ENCODE peak calls at places on chromosomes 6 and 20, in seven cellular contexts. F, I, S, D, A, J and V are unnamed samples. For H3K9me3, the result is how much of the 10 kb centered on the place peaks cover.

GRCh38 chr20:38139919-38140753 is 24.9 kb downstream of the TGM2 start:
- DNase-seq in F (no peak), I (no peak), S (no peak), D (peak), A (no peak), J (peak), V (peak)

GRCh38 chr20:37880726-37881591 is 22.0 kb upstream of the VSTM2L start:
- DNase-seq in F (no peak), I (no peak), S (no peak), D (no peak), A (no peak), J (peak), V (peak)

GRCh38 chr20:56628873-56629463 is at the start of gene TFAP2C:
- DNase-seq in F (peak), I (peak), S (peak), D (peak), A (no peak), J (peak), V (peak)

GRCh38 chr6:107730106-107730505 is 94.0 kb downstream of the SCML4 start:
- DNase-seq in F (no peak), I (no peak), S (no peak), D (no peak), A (no peak), J (no peak), V (peak)

GRCh38 chr6:168319279-168320051 is at the start of gene DACT2:
- DNase-seq in F (peak), I (no peak), S (no peak), D (no peak), A (no peak), J (no peak), V (no peak)

GRCh38 chr6:3280091-3280490 is 21.3 kb downstream of the PSMG4 start:
- DNase-seq in F (no peak), I (no peak), S (no peak), D (no peak), A (no peak), J (no peak), V (no peak)

GRCh38 chr6:11815231-11815630 is 36.6 kb upstream of the ADTRP start:
- DNase-seq in F (peak), I (no peak), S (no peak), D (no peak), A (no peak), J (no peak), V (no peak)

GRCh38 chr6:113854531-113855499 is 2.3 kb upstream of the MARCKS start:
- DNase-seq in F (peak), I (peak), S (peak), D (peak), A (no peak), J (peak), V (peak)

GRCh38 chr6:106974999-106975698 is 620 bp upstream of the CD24 start:
- DNase-seq in F (peak), I (peak), S (peak), D (peak), A (no peak), J (peak), V (peak)

GRCh38 chr6:51028271-51028670 is 209.6 kb downstream of the TFAP2B start:
- DNase-seq in F (no peak), I (no peak), S (no peak), D (no peak), A (peak), J (no peak), V (no peak)

GRCh38 chr6:152642578-152643375 is 5.6 kb upstream of the SYNE1 start:
- DNase-seq in F (peak), I (no peak), S (peak), D (peak), A (peak), J (peak), V (peak)

GRCh38 chr20:4633780-4634179 is 87.9 kb upstream of the PRND start:
- DNase-seq in F (no peak), I (no peak), S (no peak), D (no peak), A (no peak), J (no peak), V (peak)

GRCh38 chr6:32718879-32719278 is 22.3 kb upstream of the HLA-DQA2 start:
- DNase-seq in F (no peak), I (no peak), S (no peak), D (no peak), A (no peak), J (no peak), V (no peak)

GRCh38 chr20:43937586-43937985 is 22.9 kb downstream of the TOX2 start:
- DNase-seq in F (no peak), I (no peak), S (no peak), D (no peak), A (no peak), J (no peak), V (no peak)

GRCh38 chr20:63317601-63318291 is 24.8 kb downstream of the COL20A1 start:
- DNase-seq in F (no peak), I (no peak), S (no peak), D (no peak), A (no peak), J (no peak), V (no peak)

GRCh38 chr6:151325075-151326050 is 66.0 kb downstream of the ZBTB2 start:
- DNase-seq in F (peak), I (peak), S (peak), D (peak), A (no peak), J (peak), V (peak)

GRCh38 chr20:768426-768978 is at the start of gene SLC52A3:
- DNase-seq in F (peak), I (peak), S (peak), D (peak), A (no peak), J (peak), V (peak)

GRCh38 chr6:31898200-31899011 is 908 bp upstream of the EHMT2 start:
- DNase-seq in F (peak), I (no peak), S (peak), D (peak), A (no peak), J (peak), V (peak)

DNA sequence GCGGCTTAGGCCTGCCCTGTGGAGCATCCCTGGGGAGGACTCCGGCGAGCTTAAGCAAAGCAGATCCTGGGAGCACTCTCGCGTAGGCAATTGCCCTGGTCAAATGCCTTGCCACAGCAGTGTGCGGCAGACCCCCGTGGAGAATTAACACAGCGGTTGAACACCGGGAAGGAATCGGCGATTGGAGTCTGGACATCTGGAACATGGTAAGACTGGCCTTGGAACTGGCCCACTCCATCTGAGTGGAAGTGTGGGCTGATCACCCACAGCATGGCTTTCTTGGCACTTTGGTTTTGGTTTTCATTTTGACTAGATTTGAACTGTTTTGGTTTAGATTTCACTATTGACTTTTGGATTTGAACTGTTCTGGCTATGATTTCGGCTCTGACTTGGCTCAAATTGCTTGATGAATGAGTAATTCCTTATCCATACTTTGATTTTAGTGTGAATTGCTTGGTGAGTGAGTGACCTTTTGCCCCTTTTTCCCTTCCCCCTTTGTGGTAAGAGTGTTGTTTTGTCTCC is 300.7 kb downstream of the RNGTT start:
- DNase-seq in F (no peak), I (no peak), S (no peak), D (no peak), A (no peak), J (no peak), V (no peak)
- H3K9me3 ChIP-seq in F (under half), I (half or more), S (under half), D (under half), A (under half), J (under half), V (under half)

GRCh38 chr6:170048615-170049256 is 242.1 kb downstream of the DLL1 start:
- DNase-seq in F (no peak), I (peak), S (no peak), D (peak), A (no peak), J (peak), V (no peak)

GRCh38 chr6:170045563-170045960 is 245.3 kb downstream of the DLL1 start:
- DNase-seq in F (no peak), I (no peak), S (no peak), D (no peak), A (no peak), J (no peak), V (no peak)

GRCh38 chr6:170047813-170048212 is 243.1 kb downstream of the DLL1 start:
- DNase-seq in F (no peak), I (peak), S (no peak), D (no peak), A (no peak), J (peak), V (no peak)

GRCh38 chr6:170045981-170046667 is 244.8 kb downstream of the DLL1 start:
- DNase-seq in F (no peak), I (no peak), S (no peak), D (no peak), A (no peak), J (no peak), V (no peak)

GRCh38 chr6:170046786-170047626 is 243.9 kb downstream of the DLL1 start:
- DNase-seq in F (no peak), I (peak), S (no peak), D (no peak), A (no peak), J (no peak), V (no peak)
- H3K9me3 ChIP-seq in F (under half), I (under half), S (under half), D (under half), A (under half), J (under half), V (under half)

DNA sequence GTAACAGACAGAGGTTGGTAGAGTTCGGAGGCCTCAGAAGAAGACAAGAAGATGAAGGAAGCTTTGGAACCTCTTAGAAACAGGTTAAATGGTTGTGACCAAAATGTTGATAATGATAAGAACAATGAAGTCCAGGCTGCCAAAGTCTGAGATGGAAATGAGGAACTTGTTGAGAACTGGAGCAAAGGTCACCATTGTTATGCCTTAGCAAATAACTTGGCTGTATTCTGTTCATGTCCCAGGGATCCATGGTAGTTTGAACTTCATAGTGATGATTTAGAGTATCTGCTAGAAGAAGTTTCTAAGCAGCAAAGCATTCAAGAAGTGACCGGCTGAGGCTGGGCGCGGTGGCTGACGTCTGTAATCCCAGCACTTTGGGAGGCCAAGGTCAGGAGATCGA is 11.1 kb upstream of the LSM14B start:
- DNase-seq in F (no peak), I (no peak), S (no peak), D (no peak), A (no peak), J (no peak), V (peak)
- H3K9me3 ChIP-seq in F (half or more), I (half or more), S (under half), D (under half), A (under half), J (under half), V (under half)

DNA sequence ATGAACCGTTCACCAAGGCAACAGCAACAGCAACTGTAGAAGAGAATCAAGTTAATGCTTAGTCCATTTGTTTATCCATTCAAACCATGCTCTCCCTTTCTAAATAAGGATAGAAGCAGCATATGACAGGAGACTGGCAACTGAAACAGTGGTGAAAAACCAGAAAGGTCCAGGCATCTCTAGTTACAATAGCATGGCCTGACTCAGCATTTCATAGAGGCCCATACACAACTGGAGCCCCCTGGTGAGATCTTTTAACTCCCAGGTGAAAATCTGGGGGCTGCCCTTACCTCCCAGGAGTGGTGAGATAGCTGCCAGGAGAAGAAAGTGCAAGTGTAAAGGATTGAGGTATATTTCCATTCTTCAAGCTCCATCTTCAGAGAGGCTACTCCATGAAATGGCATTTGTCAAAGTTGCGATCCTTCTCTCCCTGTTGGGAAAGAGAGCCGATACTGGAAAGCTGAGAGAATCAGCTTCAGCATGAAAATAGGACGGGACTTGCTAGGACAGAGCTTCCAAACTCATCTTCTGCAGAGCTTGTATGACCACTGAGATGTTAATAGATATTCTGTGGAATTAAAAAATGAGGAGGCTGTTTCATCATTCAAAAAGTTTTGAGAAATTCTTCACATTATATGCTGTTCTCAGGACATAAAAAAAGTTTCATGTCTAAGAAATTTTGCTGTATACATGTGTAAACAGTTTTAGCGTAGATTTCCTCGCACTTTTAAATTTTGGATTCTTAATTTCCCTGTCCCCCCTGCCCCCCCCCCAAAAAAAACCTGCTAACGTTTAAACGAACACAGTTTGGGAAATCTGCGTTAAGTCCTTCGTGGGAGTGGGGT is 10.9 kb upstream of the SLC2A12 start:
- DNase-seq in F (no peak), I (no peak), S (peak), D (no peak), A (no peak), J (no peak), V (no peak)
- H3K9me3 ChIP-seq in F (under half), I (under half), S (under half), D (under half), A (under half), J (under half), V (under half)

GRCh38 chr6:341914-342831 is 49.4 kb upstream of the IRF4 start:
- DNase-seq in F (no peak), I (no peak), S (no peak), D (no peak), A (no peak), J (no peak), V (no peak)
- H3K9me3 ChIP-seq in F (under half), I (under half), S (half or more), D (under half), A (under half), J (under half), V (under half)